ENCODE peak calls at places on chromosomes 13 and 19, in six cellular contexts. V is PC-3, M is fibroblast of lung, T is transverse colon, Q is heart left ventricle, I is psoas muscle. P is an unnamed sample.

GRCh38 chr13:100836696-100837095 is 162.1 kb upstream of the TMTC4 start:
- DNase-seq in V (peak; percentile 84), M (no peak), T (no peak), Q (no peak), I (no peak), P (peak; percentile 86)

GRCh38 chr13:45630791-45631190 is 15.3 kb upstream of the ERICH6B start:
- DNase-seq in V (peak; percentile 62), M (no peak), T (no peak), Q (no peak), I (no peak), P (no peak)

GRCh38 chr13:50592412-50593145 is 250.9 kb downstream of the DLEU7 start:
- DNase-seq in V (peak; percentile 66), M (peak; percentile 79), T (no peak), Q (no peak), I (no peak), P (peak; percentile 77)

GRCh38 chr19:31600731-31601295 is 251.6 kb upstream of the TSHZ3 start:
- DNase-seq in V (no peak), M (no peak), T (no peak), Q (no peak), I (no peak), P (no peak)

GRCh38 chr13:34249546-34249945 is 431.6 kb downstream of the RFC3 start:
- DNase-seq in V (no peak), M (no peak), T (no peak), Q (no peak), I (no peak), P (no peak)

GRCh38 chr13:110309159-110309476 is 2.0 kb downstream of the COL4A2 start:
- DNase-seq in V (no peak), M (no peak), T (no peak), Q (no peak), I (no peak), P (peak; percentile 11)

GRCh38 chr13:99415014-99415650 is 86.1 kb upstream of the TM9SF2 start:
- DNase-seq in V (no peak), M (no peak), T (no peak), Q (no peak), I (no peak), P (no peak)

GRCh38 chr19:47275866-47276461 is 1.3 kb downstream of the INAFM1 start:
- DNase-seq in V (no peak), M (peak; percentile 42), T (no peak), Q (peak; percentile 71), I (peak; percentile 77), P (peak; percentile 73)

GRCh38 chr13:114313061-114313860 is 1.0 kb upstream of the CHAMP1 start:
- DNase-seq in V (peak; percentile 25), M (no peak), T (peak; percentile 16), Q (no peak), I (no peak), P (no peak)

GRCh38 chr13:41516166-41516565 is 58.8 kb downstream of the RGCC start:
- DNase-seq in V (no peak), M (no peak), T (no peak), Q (no peak), I (no peak), P (no peak)

GRCh38 chr13:66578305-66578704 is 651.8 kb downstream of the PCDH9 start:
- DNase-seq in V (no peak), M (no peak), T (no peak), Q (no peak), I (no peak), P (no peak)

GRCh38 chr13:47837104-47837880 is 163.8 kb downstream of the SUCLA2 start:
- DNase-seq in V (no peak), M (no peak), T (no peak), Q (no peak), I (no peak), P (no peak)

GRCh38 chr13:40992678-40993077 is 26.4 kb downstream of the ELF1 start:
- DNase-seq in V (peak; percentile 34), M (no peak), T (no peak), Q (no peak), I (no peak), P (peak; percentile 24)

DNA sequence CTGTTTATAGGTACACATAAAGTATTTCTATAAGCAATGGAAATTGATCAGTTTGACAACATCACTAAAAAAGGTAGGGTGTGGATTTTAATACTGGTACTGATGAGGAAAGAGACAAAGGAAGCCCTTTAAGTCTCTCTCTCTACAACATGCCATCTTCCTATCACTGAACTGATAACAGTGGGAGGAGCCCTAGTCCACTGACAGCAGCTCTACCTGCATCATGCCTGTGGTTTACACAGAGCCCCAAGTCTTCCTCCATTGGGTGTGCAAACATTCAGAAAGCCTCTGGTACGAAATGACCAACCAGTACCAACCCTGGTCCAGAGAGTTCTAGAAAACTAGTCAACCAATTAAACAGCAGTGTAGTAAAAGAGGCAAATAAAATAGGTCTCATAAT is 53.4 kb downstream of the KLF12 start:
- DNase-seq in V (no peak), M (no peak), T (no peak), Q (no peak), I (no peak), P (no peak)
- H3K4me3 ChIP-seq in V (no peak overlapping the region), M (no peak overlapping the region), T (no peak overlapping the region), Q (no peak overlapping the region), I (no peak overlapping the region), P (no peak overlapping the region)

GRCh38 chr19:12495002-12495802 is 10.6 kb upstream of the ZNF709 start:
- DNase-seq in V (peak; percentile 85), M (peak; percentile 75), T (peak; percentile 97), Q (peak; percentile 97), I (peak; percentile 92), P (peak; percentile 62)
- TF ChIP-seq CTCF in V (peak; percentile 54), M (peak; percentile 27), T (no peak), Q (peak; percentile 48), I (peak; percentile 39), P (peak; percentile 8)

DNA sequence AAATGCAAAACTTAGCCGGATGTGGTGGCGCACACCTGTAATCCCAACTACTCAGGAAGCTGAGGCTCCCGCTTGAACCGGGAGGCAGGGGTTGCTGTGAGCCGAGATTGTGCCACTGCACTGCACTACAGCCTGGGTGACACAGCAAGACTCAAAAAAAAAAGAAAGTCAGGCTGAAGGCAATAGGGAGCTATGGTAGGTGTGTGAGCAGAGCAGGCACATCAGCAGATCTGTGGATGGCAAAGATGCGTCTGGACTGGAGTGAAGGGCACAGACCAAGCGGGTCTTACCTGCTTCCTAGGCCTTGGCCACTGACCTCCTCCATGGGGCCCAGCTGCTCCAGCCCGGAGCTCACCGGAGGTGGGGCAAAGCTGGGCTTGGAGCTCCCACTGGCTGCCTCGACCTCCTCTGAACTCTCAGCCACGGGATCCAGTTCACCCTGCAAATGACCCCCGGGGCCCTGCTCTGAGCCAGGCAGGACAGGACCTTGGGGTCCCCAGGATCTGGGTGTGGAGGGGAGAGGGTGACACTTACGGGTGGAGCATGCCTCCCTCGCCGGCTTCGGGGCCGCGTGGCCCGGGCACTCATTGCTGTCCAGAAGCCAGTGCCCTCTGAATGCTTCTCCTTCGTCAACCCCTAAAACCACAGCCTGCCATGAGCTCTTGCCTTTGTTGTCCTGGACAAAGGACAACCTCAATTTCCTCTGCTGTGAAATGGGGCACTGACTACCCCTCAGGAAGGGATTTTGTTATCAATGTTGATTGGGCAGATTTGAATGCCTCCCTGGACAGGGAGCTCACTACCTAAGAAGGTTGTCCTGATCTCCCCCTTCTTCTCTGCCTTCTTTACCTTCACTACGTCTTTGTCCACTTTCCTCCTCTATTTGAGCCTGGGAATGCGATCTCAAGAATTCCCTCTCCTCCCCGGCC is 569 bp downstream of the USHBP1 start:
- DNase-seq in V (no peak), M (no peak), T (no peak), Q (no peak), I (no peak), P (no peak)
- H3K4me3 ChIP-seq in V (no peak overlapping the region), M (no peak overlapping the region), T (no peak overlapping the region), Q (peak overlapping the region; percentile 29), I (peak overlapping the region; percentile 52), P (no peak overlapping the region)

GRCh38 chr19:18486746-18487145 is 35.1 kb downstream of the ELL start:
- DNase-seq in V (no peak), M (no peak), T (no peak), Q (no peak), I (no peak), P (no peak)
- TF ChIP-seq CTCF in V (no peak), M (no peak), T (no peak), Q (no peak), I (no peak), P (no peak)

GRCh38 chr19:5287066-5287465 is 53.5 kb downstream of the PTPRS start:
- DNase-seq in V (peak; percentile 33), M (no peak), T (no peak), Q (no peak), I (no peak), P (no peak)
- H3K4me3 ChIP-seq in V (no peak overlapping the region), M (no peak overlapping the region), T (no peak overlapping the region), Q (no peak overlapping the region), I (no peak overlapping the region), P (no peak overlapping the region)

GRCh38 chr13:107133950-107134349 is 566.0 kb upstream of the ARGLU1 start:
- DNase-seq in V (no peak), M (no peak), T (no peak), Q (no peak), I (no peak), P (no peak)

GRCh38 chr13:107141767-107142166 is 573.8 kb upstream of the ARGLU1 start:
- DNase-seq in V (no peak), M (no peak), T (no peak), Q (no peak), I (no peak), P (no peak)

GRCh38 chr13:107144432-107144831 is 576.5 kb upstream of the ARGLU1 start:
- DNase-seq in V (peak; percentile 12), M (peak; percentile 55), T (no peak), Q (no peak), I (no peak), P (no peak)

GRCh38 chr13:107138987-107139386 is 571.0 kb upstream of the ARGLU1 start:
- DNase-seq in V (no peak), M (no peak), T (no peak), Q (no peak), I (no peak), P (no peak)

DNA sequence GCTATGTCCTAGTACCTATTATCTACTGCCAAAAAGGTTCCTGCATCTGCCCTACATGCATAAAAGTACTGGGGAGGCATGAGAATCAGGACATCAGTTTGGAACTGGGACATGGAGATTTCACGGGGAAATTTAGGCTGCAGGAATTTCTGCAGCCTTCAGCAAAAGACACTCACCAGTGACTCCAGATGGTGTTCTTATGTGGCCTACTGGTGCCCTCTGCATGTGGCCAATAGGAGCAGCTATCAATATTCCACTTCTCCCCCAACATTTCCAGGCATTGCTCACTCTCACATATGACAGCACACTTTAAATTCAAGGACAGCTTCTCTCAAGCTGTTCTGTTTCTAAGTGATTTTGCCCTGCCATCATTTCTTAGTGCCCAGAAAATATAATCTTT is 570.5 kb upstream of the ARGLU1 start:
- DNase-seq in V (no peak), M (peak; percentile 15), T (no peak), Q (no peak), I (no peak), P (no peak)
- TF ChIP-seq CTCF in V (no peak), M (no peak), T (no peak), Q (no peak), I (no peak), P (no peak)

GRCh38 chr19:1134431-1134830 is 30.6 kb downstream of the GPX4 start:
- DNase-seq in V (no peak), M (no peak), T (no peak), Q (no peak), I (no peak), P (peak; percentile 23)
- H3K4me3 ChIP-seq in V (no peak overlapping the region), M (no peak overlapping the region), T (no peak overlapping the region), Q (no peak overlapping the region), I (no peak overlapping the region), P (no peak overlapping the region)